ENCODE peak calls at places on chromosomes 12 and 14, in ten cellular contexts. Q is caudate nucleus, A is LoVo, K is NCI-H1092 treated with DMSO at 0.1 percent for 48 hours, S is nephron progenitor cell, O is adrenal gland, C is HFFc6, E is putamen, N is dermis blood vessel endothelial cell, R is epithelial cell of esophagus. D is an unnamed sample.

GRCh38 chr12:99596762-99597161 is 50.8 kb upstream of the GARIN6 start:
- DNase-seq in Q (no peak), A (no peak), K (no peak), S (no peak), O (no peak), C (no peak), E (no peak), N (no peak), R (no peak), D (no peak)

GRCh38 chr12:122449317-122449716 is 26.8 kb upstream of the CLIP1 start:
- DNase-seq in Q (no peak), A (peak; percentile 85), K (no peak), S (no peak), O (no peak), C (peak; percentile 76), E (no peak), N (peak; percentile 53), R (peak; percentile 97), D (peak; percentile 70)

GRCh38 chr12:111451649-111452129 is 46.0 kb downstream of the SH2B3 start:
- DNase-seq in Q (no peak), A (peak; percentile 58), K (peak; percentile 54), S (no peak), O (peak; percentile 53), C (peak; percentile 58), E (peak; percentile 67), N (peak; percentile 76), R (peak; percentile 53), D (peak; percentile 50)

GRCh38 chr12:66140726-66141125 is 10.2 kb upstream of the LLPH start:
- DNase-seq in Q (no peak), A (no peak), K (peak; percentile 3), S (no peak), O (no peak), C (no peak), E (no peak), N (no peak), R (no peak), D (peak; percentile 32)

GRCh38 chr14:64705406-64706118 is 1.3 kb downstream of the PLEKHG3 start:
- DNase-seq in Q (peak; percentile 38), A (no peak), K (no peak), S (peak; percentile 33), O (no peak), C (no peak), E (no peak), N (no peak), R (no peak), D (no peak)

GRCh38 chr12:219891-220352 is 6.0 kb upstream of the SLC6A12 start:
- DNase-seq in Q (peak; percentile 33), A (peak; percentile 23), K (peak; percentile 71), S (peak; percentile 91), O (peak; percentile 79), C (peak; percentile 64), E (peak; percentile 64), N (peak; percentile 60), R (peak; percentile 11), D (peak; percentile 50)

GRCh38 chr14:89415139-89415538 is 1.9 kb downstream of the FOXN3 start:
- DNase-seq in Q (no peak), A (no peak), K (no peak), S (no peak), O (no peak), C (peak; percentile 40), E (no peak), N (peak; percentile 34), R (no peak), D (no peak)

GRCh38 chr14:33118653-33119052 is 180.0 kb downstream of the NPAS3 start:
- DNase-seq in Q (no peak), A (no peak), K (peak; percentile 60), S (peak; percentile 4), O (no peak), C (no peak), E (no peak), N (no peak), R (no peak), D (no peak)

GRCh38 chr14:74324945-74325361 is 22.2 kb upstream of the ABCD4 start:
- DNase-seq in Q (no peak), A (peak; percentile 16), K (no peak), S (no peak), O (no peak), C (peak; percentile 10), E (peak; percentile 24), N (peak; percentile 57), R (peak; percentile 33), D (peak; percentile 41)

GRCh38 chr14:50560929-50561280 is 960 bp downstream of the ATL1 start:
- DNase-seq in Q (peak; percentile 73), A (peak; percentile 59), K (peak; percentile 85), S (peak; percentile 70), O (peak; percentile 90), C (no peak), E (peak; percentile 83), N (peak; percentile 43), R (peak; percentile 67), D (peak; percentile 30)

GRCh38 chr12:55642275-55643068 is 5.8 kb downstream of the OR10P1 start:
- DNase-seq in Q (no peak), A (no peak), K (no peak), S (no peak), O (no peak), C (no peak), E (no peak), N (no peak), R (no peak), D (no peak)

GRCh38 chr12:113299619-113300237 is 35.2 kb downstream of the SLC8B1 start:
- DNase-seq in Q (no peak), A (peak; percentile 84), K (no peak), S (peak; percentile 19), O (peak; percentile 90), C (peak; percentile 81), E (no peak), N (peak; percentile 81), R (peak; percentile 89), D (peak; percentile 89)

GRCh38 chr14:68939893-68940613 is 39.0 kb downstream of the ACTN1 start:
- DNase-seq in Q (no peak), A (no peak), K (no peak), S (peak; percentile 30), O (peak; percentile 84), C (peak; percentile 93), E (no peak), N (peak; percentile 96), R (peak; percentile 93), D (peak; percentile 97)

D was measured in renal cortical epithelial cell.